ENCODE peak calls at places on chromosomes 5 and 9, in eight cellular contexts. A is hepatocyte, L is spleen, T is stomach, J is neural progenitor cell, G is tibial nerve, S is fibroblast of lung, I is heart left ventricle. C is an unnamed sample.

GRCh38 chr9:114588671-114589526 is 1.3 kb downstream of the ATP6V1G1 start:
- DNase-seq in J (peak; percentile 9), T (no peak), I (no peak), G (no peak), A (peak; percentile 45), S (peak; percentile 59), L (no peak), C (peak; percentile 57)

GRCh38 chr9:80707120-80707519 is 982.2 kb downstream of the TLE1 start:
- DNase-seq in T (no peak), L (no peak), S (peak; percentile 17), G (no peak), I (no peak), J (no peak), A (no peak), C (peak; percentile 44)

GRCh38 chr9:129270205-129270604 is 92.1 kb upstream of the IER5L start:
- DNase-seq in A (no peak), S (no peak), G (no peak), J (no peak), T (peak; percentile 27), L (peak; percentile 71), I (no peak), C (no peak)

GRCh38 chr9:137369911-137370630 is 52.9 kb downstream of the EXD3 start:
- DNase-seq in G (no peak), A (no peak), J (no peak), I (no peak), S (no peak), L (peak; percentile 50), T (no peak), C (no peak)

GRCh38 chr5:82244854-82245635 is 33.1 kb downstream of the RPS23 start:
- DNase-seq in S (peak; percentile 11), G (no peak), T (no peak), A (no peak), L (no peak), I (no peak), J (no peak), C (no peak)

GRCh38 chr5:90866333-90866732 is 307.7 kb downstream of the ADGRV1 start:
- DNase-seq in L (no peak), I (no peak), G (no peak), T (no peak), J (no peak), A (no peak), S (peak; percentile 59), C (peak; percentile 58)

GRCh38 chr9:114288233-114289051 is 34.5 kb upstream of the ORM1 start:
- DNase-seq in J (peak; percentile 64), L (peak; percentile 63), I (peak; percentile 3), T (peak; percentile 22), S (no peak), A (no peak), G (no peak), C (peak; percentile 87)

GRCh38 chr5:115452083-115452482 is 92.5 kb downstream of the FEM1C start:
- DNase-seq in I (no peak), G (no peak), L (no peak), S (no peak), J (no peak), T (no peak), A (no peak), C (no peak)

GRCh38 chr5:172891716-172892421 is 57.8 kb downstream of the ERGIC1 start:
- DNase-seq in S (no peak), J (no peak), T (peak; percentile 84), A (no peak), L (peak; percentile 86), G (no peak), I (peak; percentile 80), C (no peak)

GRCh38 chr5:66757219-66757833 is 161.1 kb downstream of the MAST4 start:
- DNase-seq in A (peak; percentile 78), L (no peak), I (peak; percentile 37), J (peak; percentile 64), G (peak; percentile 75), S (peak; percentile 79), T (peak; percentile 63), C (peak; percentile 54)

GRCh38 chr5:81842795-81843377 is 92.0 kb upstream of the SSBP2 start:
- DNase-seq in T (no peak), A (no peak), I (no peak), L (no peak), S (no peak), J (peak; percentile 29), G (no peak), C (peak; percentile 63)

GRCh38 chr5:67774153-67774552 is 441.4 kb upstream of the PIK3R1 start:
- DNase-seq in A (no peak), I (no peak), G (no peak), T (no peak), L (no peak), S (peak; percentile 65), J (no peak), C (no peak)

GRCh38 chr5:168347786-168348414 is 56.5 kb downstream of the WWC1 start:
- DNase-seq in T (no peak), A (no peak), L (no peak), I (no peak), S (no peak), J (no peak), G (no peak), C (no peak)

GRCh38 chr9:126927419-126927818 is 12.8 kb downstream of the RALGPS1 start:
- DNase-seq in J (no peak), G (no peak), I (no peak), L (no peak), A (peak; percentile 40), T (no peak), S (no peak), C (no peak)

GRCh38 chr5:75656311-75657003 is 45.2 kb downstream of the ANKDD1B start:
- DNase-seq in L (no peak), T (no peak), G (peak; percentile 28), I (no peak), S (peak; percentile 41), A (no peak), J (no peak), C (peak; percentile 48)

DNA sequence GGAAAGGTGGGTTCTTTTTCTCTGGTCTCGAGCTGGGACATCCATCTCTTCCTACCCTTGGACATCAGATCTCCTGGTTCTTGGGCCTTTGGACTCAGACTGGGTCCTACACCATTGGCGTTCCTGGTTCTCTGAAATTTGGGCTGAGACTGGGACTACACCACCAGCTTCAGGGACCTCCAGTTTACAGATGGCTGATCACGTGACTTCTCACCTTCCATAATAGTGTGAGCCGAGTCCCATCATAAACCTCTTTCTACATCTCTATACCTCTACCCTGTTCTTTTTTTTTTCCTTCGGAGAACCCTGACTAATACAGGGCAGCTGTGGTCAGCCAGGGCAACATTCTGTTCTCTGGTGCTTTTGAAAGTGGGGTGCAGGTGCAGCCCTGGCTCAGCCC is 27.2 kb upstream of the RXRA start:
- DNase-seq in A (no peak), L (peak; percentile 3), G (no peak), T (no peak), I (no peak), J (no peak), S (no peak), C (no peak)
- TF ChIP-seq CTCF in A (no peak), L (no peak), G (no peak), T (no peak), I (no peak), J (no peak), S (no peak), C (no peak)

GRCh38 chr9:3511537-3511936 is 14.3 kb downstream of the RFX3 start:
- DNase-seq in A (no peak), S (no peak), G (no peak), T (no peak), J (no peak), L (no peak), I (no peak), C (no peak)
- H3K27ac ChIP-seq in A (no peak overlapping the region), S (no peak overlapping the region), G (no peak overlapping the region), T (no peak overlapping the region), J (peak overlapping the region; percentile 1), L (peak overlapping the region; percentile 47), I (no peak overlapping the region), C (no peak overlapping the region)

GRCh38 chr9:32552172-32552872 is at the start of the genes SMIM27 and TOPORS:
- DNase-seq in J (peak; percentile 95), I (peak; percentile 91), A (peak; percentile 97), S (peak; percentile 90), L (peak; percentile 97), G (peak; percentile 79), T (peak; percentile 92), C (peak; percentile 95)

GRCh38 chr9:32551491-32552049 is 557 bp upstream of the SMIM27 start:
- DNase-seq in L (peak; percentile 83), T (no peak), I (no peak), J (peak; percentile 65), A (peak; percentile 56), G (peak; percentile 30), S (peak; percentile 29), C (peak; percentile 30)

GRCh38 chr9:32550609-32551490 is 1.3 kb upstream of the SMIM27 start:
- DNase-seq in L (peak; percentile 98), G (peak; percentile 90), I (peak; percentile 94), S (peak; percentile 94), J (peak; percentile 98), T (peak; percentile 90), A (peak; percentile 96), C (peak; percentile 98)

GRCh38 chr9:32554107-32554506 is 1.7 kb upstream of the TOPORS start:
- DNase-seq in S (peak; percentile 41), I (no peak), T (no peak), J (no peak), A (no peak), L (no peak), G (no peak), C (no peak)

GRCh38 chr9:32550046-32550608 is 2.0 kb upstream of the SMIM27 start:
- DNase-seq in A (peak; percentile 46), G (no peak), T (no peak), L (no peak), S (peak; percentile 41), I (no peak), J (peak; percentile 33), C (peak; percentile 18)
- TF ChIP-seq CTCF in A (no peak), G (no peak), T (no peak), L (no peak), S (peak; percentile 38), I (no peak), J (peak; percentile 9), C (no peak)

DNA sequence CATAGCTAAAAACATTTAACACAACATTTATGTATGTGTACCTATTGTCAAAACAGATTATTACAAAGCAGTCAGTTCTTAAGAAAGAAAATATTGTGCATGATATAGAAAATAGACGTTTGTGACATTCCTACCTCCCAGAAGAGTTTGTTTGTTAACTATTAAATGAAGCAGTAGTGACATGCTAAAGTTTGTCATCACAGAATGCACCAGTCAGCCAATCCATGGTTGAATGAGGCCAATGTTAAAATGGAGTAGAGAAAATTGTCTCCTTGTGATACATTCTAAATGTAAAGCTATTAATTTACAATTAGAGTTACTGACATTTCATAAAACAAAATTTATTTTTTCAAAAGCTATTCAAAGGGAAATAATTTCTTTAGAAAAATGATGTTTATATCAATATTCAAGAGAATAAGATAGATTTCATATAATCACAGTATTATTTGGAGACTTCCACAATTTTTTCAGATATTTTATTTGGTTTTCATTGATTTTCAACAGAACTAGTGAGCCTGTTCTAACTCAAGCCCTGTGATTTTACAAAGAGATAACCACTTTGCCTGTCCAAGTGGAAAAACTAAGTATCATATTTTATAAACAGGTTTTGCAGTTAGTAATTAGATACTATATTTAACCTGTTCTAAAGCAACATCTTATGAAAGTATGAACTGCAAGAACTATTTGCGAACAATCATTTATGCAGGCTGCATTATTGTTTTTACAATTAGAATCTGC is 176.8 kb downstream of the ISL1 start:
- DNase-seq in A (no peak), G (no peak), J (no peak), T (no peak), L (no peak), I (no peak), S (no peak), C (no peak)
- H3K27ac ChIP-seq in A (no peak overlapping the region), G (no peak overlapping the region), J (no peak overlapping the region), T (no peak overlapping the region), L (no peak overlapping the region), I (no peak overlapping the region), S (no peak overlapping the region), C (no peak overlapping the region)

GRCh38 chr5:14581891-14582796 is 552 bp downstream of the OTULINL start:
- DNase-seq in I (peak; percentile 42), J (peak; percentile 82), T (peak; percentile 74), L (peak; percentile 96), G (peak; percentile 23), A (peak; percentile 83), S (peak; percentile 6), C (peak; percentile 37)
- TF ChIP-seq CTCF in I (no peak), J (peak; percentile 32), T (no peak), L (peak; percentile 58), G (no peak), A (no peak), S (no peak), C (no peak)